ENCODE peak calls at places on chromosomes 1 and 21, in five cellular contexts. One of them, this sample, is unnamed.

GRCh38 chr1:39103321-39104157 is 77.4 kb downstream of the NDUFS5 start:
- DNase-seq in trophoblast cell: peak
- DNase-seq in neuronal stem cell: no peak
- DNase-seq in mesendoderm: no peak
- DNase-seq in mesenchymal stem cell: peak
- DNase-seq in this sample: no peak

GRCh38 chr1:38050397-38051141 is 4.0 kb upstream of the POU3F1 start:
- DNase-seq in mesenchymal stem cell: no peak
- DNase-seq in mesendoderm: no peak
- DNase-seq in trophoblast cell: no peak
- DNase-seq in neuronal stem cell: no peak
- DNase-seq in this sample: no peak

GRCh38 chr21:36902793-36903192 is 63.7 kb downstream of the HLCS start:
- DNase-seq in mesendoderm: no peak
- DNase-seq in neuronal stem cell: no peak
- DNase-seq in trophoblast cell: no peak
- DNase-seq in mesenchymal stem cell: peak
- DNase-seq in this sample: no peak

GRCh38 chr1:28577052-28577678 is 14.9 kb upstream of the RAB42 start:
- DNase-seq in mesendoderm: no peak
- DNase-seq in trophoblast cell: no peak
- DNase-seq in neuronal stem cell: no peak
- DNase-seq in mesenchymal stem cell: no peak
- DNase-seq in this sample: no peak

GRCh38 chr1:54861070-54861761 is 25.8 kb downstream of the DHCR24 start:
- DNase-seq in neuronal stem cell: no peak
- DNase-seq in mesenchymal stem cell: peak
- DNase-seq in mesendoderm: peak
- DNase-seq in trophoblast cell: peak
- DNase-seq in this sample: no peak

GRCh38 chr1:38198099-38198498 is 151.5 kb upstream of the POU3F1 start:
- DNase-seq in mesenchymal stem cell: no peak
- DNase-seq in trophoblast cell: no peak
- DNase-seq in neuronal stem cell: no peak
- DNase-seq in mesendoderm: no peak
- DNase-seq in this sample: no peak

GRCh38 chr1:32953495-32953894 is 11.1 kb downstream of the RNF19B start:
- DNase-seq in mesenchymal stem cell: peak
- DNase-seq in neuronal stem cell: no peak
- DNase-seq in mesendoderm: no peak
- DNase-seq in trophoblast cell: no peak
- DNase-seq in this sample: no peak

GRCh38 chr1:241376711-241377110 is 19.7 kb upstream of the RGS7 start:
- DNase-seq in mesendoderm: no peak
- DNase-seq in neuronal stem cell: no peak
- DNase-seq in trophoblast cell: no peak
- DNase-seq in mesenchymal stem cell: no peak
- DNase-seq in this sample: no peak

GRCh38 chr1:6052543-6053205 is 7.0 kb downstream of the KCNAB2 start:
- DNase-seq in neuronal stem cell: peak
- DNase-seq in mesenchymal stem cell: peak
- DNase-seq in trophoblast cell: peak
- DNase-seq in mesendoderm: peak
- DNase-seq in this sample: peak

GRCh38 chr1:66217021-66217420 is 316.9 kb upstream of the SGIP1 start:
- DNase-seq in mesendoderm: no peak
- DNase-seq in mesenchymal stem cell: peak
- DNase-seq in neuronal stem cell: no peak
- DNase-seq in trophoblast cell: no peak
- DNase-seq in this sample: no peak

GRCh38 chr1:55049914-55050278 is 10.5 kb downstream of the PCSK9 start:
- DNase-seq in mesenchymal stem cell: no peak
- DNase-seq in trophoblast cell: no peak
- DNase-seq in mesendoderm: no peak
- DNase-seq in neuronal stem cell: no peak
- DNase-seq in this sample: no peak

GRCh38 chr1:244460195-244460594 is 878 bp upstream of the CATSPERE start:
- DNase-seq in trophoblast cell: no peak
- DNase-seq in neuronal stem cell: no peak
- DNase-seq in mesenchymal stem cell: no peak
- DNase-seq in mesendoderm: peak
- DNase-seq in this sample: no peak

GRCh38 chr1:18091660-18092446 is 15.7 kb upstream of the IGSF21 start:
- DNase-seq in neuronal stem cell: no peak
- DNase-seq in mesenchymal stem cell: no peak
- DNase-seq in mesendoderm: peak
- DNase-seq in trophoblast cell: peak
- DNase-seq in this sample: no peak

GRCh38 chr21:44405948-44406872 is 49.1 kb upstream of the LRRC3 start:
- DNase-seq in neuronal stem cell: no peak
- DNase-seq in mesendoderm: no peak
- DNase-seq in trophoblast cell: no peak
- DNase-seq in mesenchymal stem cell: peak
- DNase-seq in this sample: no peak

GRCh38 chr1:165896277-165896676 is 68.9 kb downstream of the UCK2 start:
- DNase-seq in mesenchymal stem cell: peak
- DNase-seq in trophoblast cell: peak
- DNase-seq in mesendoderm: no peak
- DNase-seq in neuronal stem cell: no peak
- DNase-seq in this sample: no peak

GRCh38 chr1:119733754-119734153 is 22.0 kb downstream of the PHGDH start:
- DNase-seq in trophoblast cell: no peak
- DNase-seq in neuronal stem cell: no peak
- DNase-seq in mesendoderm: no peak
- DNase-seq in mesenchymal stem cell: no peak
- DNase-seq in this sample: no peak

GRCh38 chr1:39526466-39527189 is 35.2 kb downstream of the BMP8A start:
- DNase-seq in trophoblast cell: no peak
- DNase-seq in neuronal stem cell: no peak
- DNase-seq in mesendoderm: no peak
- DNase-seq in mesenchymal stem cell: no peak
- DNase-seq in this sample: no peak

GRCh38 chr1:92817986-92818764 is 13.7 kb upstream of the RPL5 start:
- DNase-seq in mesenchymal stem cell: no peak
- DNase-seq in neuronal stem cell: no peak
- DNase-seq in mesendoderm: peak
- DNase-seq in trophoblast cell: no peak
- DNase-seq in this sample: peak

GRCh38 chr1:162070825-162071224 is 1.3 kb downstream of the NOS1AP start:
- DNase-seq in neuronal stem cell: no peak
- DNase-seq in trophoblast cell: no peak
- DNase-seq in mesendoderm: peak
- DNase-seq in mesenchymal stem cell: no peak
- DNase-seq in this sample: peak

DNA sequence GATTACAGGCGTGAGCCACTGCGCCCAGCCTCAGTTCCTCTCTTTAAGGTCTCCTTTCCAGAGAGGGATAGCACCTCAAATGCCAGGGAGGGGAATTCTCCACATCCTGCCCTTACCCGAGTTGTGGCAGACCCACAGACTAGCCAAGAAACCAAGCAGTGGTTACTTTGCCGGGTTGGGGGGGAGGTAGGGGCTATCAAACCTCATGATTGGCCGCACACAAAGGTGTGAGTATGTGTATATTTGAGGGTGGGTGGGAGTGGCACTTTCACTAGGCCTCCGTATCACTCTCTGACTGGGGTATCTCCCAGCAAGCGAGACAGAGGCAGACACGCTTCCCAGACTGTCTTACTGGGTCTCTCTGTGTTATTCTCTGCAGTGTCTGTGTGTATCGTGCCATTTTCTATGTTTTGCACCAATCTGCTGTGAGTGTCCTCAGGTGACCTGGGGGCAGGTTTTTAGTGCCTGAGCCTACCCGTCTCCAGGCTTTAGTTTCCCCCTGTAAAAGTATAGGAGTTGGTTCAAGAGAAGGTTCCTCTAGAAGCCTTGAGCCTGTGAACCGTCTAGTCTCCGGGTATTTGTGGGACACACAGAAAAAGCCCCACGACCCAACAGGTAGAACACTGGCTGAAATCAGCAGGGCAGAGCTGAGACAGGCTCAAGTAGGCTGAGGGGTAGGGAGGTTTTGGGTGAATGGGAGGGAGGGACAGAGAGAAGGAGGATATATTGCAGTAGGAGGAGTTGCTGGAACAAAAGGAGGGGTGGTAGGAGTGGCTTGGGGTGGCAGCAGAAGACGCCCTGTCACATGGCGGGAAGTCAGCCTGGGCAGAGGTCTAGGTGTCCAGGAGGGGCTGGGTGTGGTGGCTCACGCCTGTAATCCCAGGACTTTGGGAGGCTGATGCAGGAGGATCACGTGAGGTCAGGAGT is 10.3 kb downstream of the LMNA start:
- DNase-seq in mesendoderm: no peak
- DNase-seq in mesenchymal stem cell: peak
- DNase-seq in trophoblast cell: peak
- DNase-seq in neuronal stem cell: no peak
- DNase-seq in this sample: no peak
- H3K4me3 ChIP-seq in mesendoderm: no peak
- H3K4me3 ChIP-seq in mesenchymal stem cell: no peak
- H3K4me3 ChIP-seq in trophoblast cell: no peak
- H3K4me3 ChIP-seq in neuronal stem cell: no peak
- H3K4me3 ChIP-seq in this sample: no peak

GRCh38 chr1:77395051-77395450 is 113.2 kb downstream of the AK5 start:
- DNase-seq in mesendoderm: no peak
- DNase-seq in mesenchymal stem cell: no peak
- DNase-seq in neuronal stem cell: no peak
- DNase-seq in trophoblast cell: no peak
- DNase-seq in this sample: no peak
- H3K4ac ChIP-seq in mesendoderm: no peak
- H3K4ac ChIP-seq in mesenchymal stem cell: no peak
- H3K4ac ChIP-seq in neuronal stem cell: no peak
- H3K4ac ChIP-seq in trophoblast cell: no peak
- H3K4ac ChIP-seq in this sample: no peak

GRCh38 chr1:154760469-154760933 is 109.6 kb downstream of the KCNN3 start:
- DNase-seq in mesendoderm: peak
- DNase-seq in mesenchymal stem cell: no peak
- DNase-seq in trophoblast cell: peak
- DNase-seq in neuronal stem cell: peak
- DNase-seq in this sample: no peak
- H3K4me3 ChIP-seq in mesendoderm: no peak
- H3K4me3 ChIP-seq in mesenchymal stem cell: peak
- H3K4me3 ChIP-seq in trophoblast cell: peak
- H3K4me3 ChIP-seq in neuronal stem cell: peak
- H3K4me3 ChIP-seq in this sample: peak

DNA sequence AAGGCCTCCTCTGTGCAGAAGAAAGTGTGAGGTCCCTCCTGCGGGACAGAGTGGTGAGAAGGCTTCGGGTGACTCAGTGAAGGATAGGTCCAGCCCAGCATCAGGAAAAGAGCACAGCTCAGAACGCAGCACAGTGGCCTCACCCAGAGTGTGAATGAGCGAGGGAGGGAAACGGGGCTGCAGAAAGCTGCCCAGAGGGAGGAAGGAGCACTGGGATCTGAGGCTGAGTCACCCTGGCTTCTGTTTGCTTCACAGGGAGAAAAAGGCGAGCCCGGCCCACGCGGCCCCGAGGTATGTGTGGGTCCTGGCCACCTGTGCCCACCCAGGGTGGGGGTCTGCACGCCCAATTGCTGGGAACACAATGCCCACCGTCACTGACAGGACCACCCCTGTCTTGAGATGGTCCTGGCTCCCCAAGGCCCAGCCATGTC is 24.3 kb downstream of the COL6A2 start:
- DNase-seq in neuronal stem cell: no peak
- DNase-seq in mesenchymal stem cell: peak
- DNase-seq in trophoblast cell: no peak
- DNase-seq in mesendoderm: no peak
- DNase-seq in this sample: no peak
- H3K4ac ChIP-seq in neuronal stem cell: no peak
- H3K4ac ChIP-seq in mesenchymal stem cell: no peak
- H3K4ac ChIP-seq in trophoblast cell: no peak
- H3K4ac ChIP-seq in mesendoderm: no peak
- H3K4ac ChIP-seq in this sample: no peak

DNA sequence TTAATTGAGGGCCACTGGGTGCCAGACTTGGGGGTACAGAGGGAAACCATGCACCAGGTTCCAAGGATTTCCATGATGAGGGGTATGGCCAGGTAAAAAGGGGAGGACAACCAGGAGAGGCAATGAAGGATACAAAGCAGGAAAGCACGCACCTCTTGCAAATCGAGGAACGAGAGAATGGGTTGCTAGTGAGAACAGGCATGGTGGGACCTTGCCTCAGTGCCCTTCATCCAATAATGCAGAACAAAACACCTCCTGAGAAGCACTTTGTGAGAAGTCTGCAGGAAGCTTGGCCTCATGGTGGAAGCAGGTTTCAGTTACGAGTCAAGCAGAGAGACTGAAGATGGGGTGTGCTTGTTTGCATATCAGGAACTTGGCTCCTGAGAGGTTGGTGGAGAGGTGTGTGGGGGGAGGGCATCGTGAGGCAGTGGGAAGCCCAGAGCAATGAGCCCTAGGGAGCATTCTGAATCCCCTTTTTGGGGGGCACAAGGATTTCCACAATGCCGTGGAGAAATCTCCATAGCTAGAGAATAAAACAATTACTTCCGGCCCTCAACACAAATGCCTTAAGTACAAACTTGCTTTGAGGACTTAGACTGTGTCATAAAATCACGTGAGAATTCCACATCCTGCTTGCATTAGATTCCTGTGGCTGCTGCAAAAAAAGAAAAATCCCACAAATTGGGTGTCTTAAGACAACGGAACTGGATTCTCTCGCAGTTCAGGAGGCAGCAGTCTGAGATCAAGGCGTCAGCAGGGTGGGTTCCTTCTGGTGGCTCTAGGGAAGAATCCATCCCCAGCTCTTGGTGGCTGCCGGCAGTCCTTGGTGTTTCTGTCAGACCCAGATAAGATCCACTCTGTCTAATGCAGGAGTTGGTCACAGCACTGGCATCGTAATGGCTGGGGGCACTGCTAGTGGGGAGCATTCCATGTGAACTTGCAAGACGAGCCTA is 54.9 kb upstream of the BACE2 start:
- DNase-seq in trophoblast cell: peak
- DNase-seq in mesenchymal stem cell: no peak
- DNase-seq in neuronal stem cell: peak
- DNase-seq in mesendoderm: peak
- DNase-seq in this sample: no peak
- H3K4me3 ChIP-seq in trophoblast cell: no peak
- H3K4me3 ChIP-seq in mesenchymal stem cell: no peak
- H3K4me3 ChIP-seq in neuronal stem cell: no peak
- H3K4me3 ChIP-seq in mesendoderm: no peak
- H3K4me3 ChIP-seq in this sample: no peak

GRCh38 chr1:153542956-153543737 is 2.4 kb upstream of the S100A5 start:
- DNase-seq in mesendoderm: no peak
- DNase-seq in trophoblast cell: no peak
- DNase-seq in mesenchymal stem cell: no peak
- DNase-seq in neuronal stem cell: no peak
- DNase-seq in this sample: no peak
- H3K4ac ChIP-seq in mesendoderm: no peak
- H3K4ac ChIP-seq in trophoblast cell: no peak
- H3K4ac ChIP-seq in mesenchymal stem cell: no peak
- H3K4ac ChIP-seq in neuronal stem cell: no peak
- H3K4ac ChIP-seq in this sample: no peak

GRCh38 chr1:193540511-193540910 is 354.1 kb upstream of the B3GALT2 start:
- DNase-seq in trophoblast cell: no peak
- DNase-seq in neuronal stem cell: no peak
- DNase-seq in mesendoderm: peak
- DNase-seq in mesenchymal stem cell: no peak
- DNase-seq in this sample: no peak
- H3K4me3 ChIP-seq in trophoblast cell: no peak
- H3K4me3 ChIP-seq in neuronal stem cell: no peak
- H3K4me3 ChIP-seq in mesendoderm: no peak
- H3K4me3 ChIP-seq in mesenchymal stem cell: no peak
- H3K4me3 ChIP-seq in this sample: no peak